ENCODE peak calls at places on chromosome 14, in nine cellular contexts. M, B, X, Z, H, O, I, Y and D are unnamed samples.
A peak's percentile ranks its signal among the peaks of the same experiment; 100 is the strongest.

GRCh38 chr14:80393766-80394165 is 182.5 kb upstream of the DIO2 start:
- DNase-seq in M (no peak), B (no peak), X (no peak), Z (no peak), H (no peak), O (no peak), I (no peak), Y (no peak), D (no peak)

GRCh38 chr14:70045296-70045695 is 143.5 kb downstream of the SLC8A3 start:
- DNase-seq in M (no peak), B (no peak), X (no peak), Z (no peak), H (no peak), O (no peak), I (no peak), Y (no peak), D (no peak)

GRCh38 chr14:54981698-54982097 is 45.2 kb downstream of the WDHD1 start:
- DNase-seq in M (no peak), B (no peak), X (peak; percentile 14), Z (no peak), H (peak; percentile 13), O (no peak), I (no peak), Y (no peak), D (no peak)

GRCh38 chr14:34129927-34130552 is 179.2 kb upstream of the EGLN3 start:
- DNase-seq in M (no peak), B (no peak), X (no peak), Z (no peak), H (no peak), O (no peak), I (no peak), Y (no peak), D (no peak)

GRCh38 chr14:74510955-74511354 is 17.4 kb downstream of the ISCA2 start:
- DNase-seq in M (no peak), B (peak; percentile 73), X (no peak), Z (peak; percentile 60), H (peak; percentile 43), O (no peak), I (no peak), Y (no peak), D (peak; percentile 56)

GRCh38 chr14:101470266-101470665 is 91.0 kb upstream of the DIO3 start:
- DNase-seq in M (no peak), B (no peak), X (no peak), Z (no peak), H (no peak), O (no peak), I (peak; percentile 43), Y (no peak), D (no peak)

GRCh38 chr14:91352101-91352500 is 65.5 kb downstream of the CCDC88C start:
- DNase-seq in M (no peak), B (peak; percentile 48), X (no peak), Z (no peak), H (no peak), O (no peak), I (no peak), Y (peak; percentile 44), D (no peak)

GRCh38 chr14:58807271-58807670 is 169.5 kb downstream of the DACT1 start:
- DNase-seq in M (no peak), B (no peak), X (no peak), Z (no peak), H (no peak), O (no peak), I (no peak), Y (no peak), D (no peak)

GRCh38 chr14:94681300-94682060 is 69.3 kb downstream of the SERPINA3 start:
- DNase-seq in M (no peak), B (no peak), X (peak; percentile 4), Z (no peak), H (peak; percentile 78), O (no peak), I (no peak), Y (peak; percentile 10), D (peak; percentile 51)

GRCh38 chr14:71119832-71120231 is 212.6 kb downstream of the PCNX1 start:
- DNase-seq in M (no peak), B (no peak), X (no peak), Z (no peak), H (no peak), O (no peak), I (no peak), Y (no peak), D (no peak)

GRCh38 chr14:93304771-93305170 is 28.1 kb downstream of the BTBD7 start:
- DNase-seq in M (no peak), B (no peak), X (no peak), Z (no peak), H (no peak), O (no peak), I (no peak), Y (no peak), D (no peak)

GRCh38 chr14:53002576-53002975 is 51.7 kb upstream of the FERMT2 start:
- DNase-seq in M (no peak), B (no peak), X (peak; percentile 11), Z (no peak), H (peak; percentile 6), O (no peak), I (no peak), Y (peak; percentile 5), D (no peak)

GRCh38 chr14:100692859-100693558 is 33.7 kb upstream of the DLK1 start:
- DNase-seq in M (no peak), B (no peak), X (no peak), Z (peak; percentile 49), H (peak; percentile 85), O (no peak), I (no peak), Y (no peak), D (no peak)

GRCh38 chr14:23149745-23150144 is 30.7 kb upstream of the CEBPE start:
- DNase-seq in M (no peak), B (no peak), X (no peak), Z (no peak), H (no peak), O (no peak), I (no peak), Y (no peak), D (no peak)

GRCh38 chr14:97978336-97978735 is 1181.2 kb downstream of the VRK1 start:
- DNase-seq in M (peak; percentile 68), B (peak; percentile 87), X (peak; percentile 81), Z (peak; percentile 7), H (peak; percentile 42), O (peak; percentile 85), I (peak; percentile 76), Y (no peak), D (peak; percentile 64)

GRCh38 chr14:96363751-96364336 is 518 bp downstream of the GSKIP start:
- DNase-seq in M (peak; percentile 58), B (peak; percentile 63), X (peak; percentile 67), Z (peak; percentile 10), H (peak; percentile 55), O (peak; percentile 60), I (no peak), Y (peak; percentile 61), D (no peak)

GRCh38 chr14:75303415-75303814 is 24.8 kb downstream of the FOS start:
- DNase-seq in M (peak; percentile 82), B (no peak), X (peak; percentile 78), Z (peak; percentile 77), H (peak; percentile 82), O (peak; percentile 65), I (peak; percentile 82), Y (peak; percentile 80), D (peak; percentile 69)

GRCh38 chr14:32508281-32508680 is 179.2 kb downstream of the AKAP6 start:
- DNase-seq in M (no peak), B (no peak), X (no peak), Z (no peak), H (no peak), O (no peak), I (no peak), Y (no peak), D (no peak)

GRCh38 chr14:20873370-20874177 is 17.6 kb upstream of the RNASE3 start:
- DNase-seq in M (peak; percentile 78), B (peak; percentile 92), X (peak; percentile 83), Z (peak; percentile 38), H (peak; percentile 87), O (peak; percentile 70), I (peak; percentile 93), Y (peak; percentile 56), D (peak; percentile 78)

GRCh38 chr14:105193916-105194782 is 13.0 kb upstream of the NUDT14 start:
- DNase-seq in M (no peak), B (no peak), X (peak; percentile 61), Z (peak; percentile 66), H (no peak), O (peak; percentile 66), I (no peak), Y (peak; percentile 75), D (no peak)
- H3K4me1 ChIP-seq in M (peaks cover 14% of the 10 kb centered on the region), B (no peaks in the 10 kb centered on the region), X (peaks cover 42% of the 10 kb centered on the region), Z (peaks cover 13% of the 10 kb centered on the region), H (peaks cover 32% of the 10 kb centered on the region), O (peaks cover 47% of the 10 kb centered on the region), I (peaks cover 64% of the 10 kb centered on the region), Y (peaks cover 22% of the 10 kb centered on the region), D (peaks cover 14% of the 10 kb centered on the region)

DNA sequence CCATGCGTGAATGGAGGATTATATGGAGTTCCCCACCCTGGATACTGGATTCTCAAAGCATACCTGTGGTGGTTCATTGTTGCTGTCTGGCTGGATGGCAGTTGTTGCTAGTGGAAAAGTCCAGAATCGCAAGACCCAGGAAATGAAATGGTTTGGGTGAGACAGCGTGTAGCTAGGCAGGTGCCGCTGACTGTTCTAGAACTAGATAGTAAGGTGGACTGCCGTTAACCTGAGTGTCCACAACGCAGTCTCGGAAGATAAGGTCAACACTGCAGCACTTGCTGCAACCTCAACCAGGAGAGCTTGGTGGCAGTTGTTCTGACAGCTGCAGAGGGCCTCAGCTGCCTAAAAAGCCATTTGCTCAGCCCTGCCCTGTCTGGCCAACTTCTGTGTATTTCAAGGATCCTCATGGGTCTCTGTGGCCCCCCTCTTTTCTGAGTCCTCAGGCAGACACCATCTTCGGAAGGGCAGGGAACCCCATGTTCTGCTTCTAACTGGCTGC is 15.5 kb upstream of the IRF2BPL start:
- DNase-seq in M (peak; percentile 15), B (peak; percentile 42), X (no peak), Z (no peak), H (no peak), O (no peak), I (no peak), Y (no peak), D (no peak)
- H3K27ac ChIP-seq in M (peak overlapping the region; percentile 97), B (no peak overlapping the region), X (no peak overlapping the region), Z (peak overlapping the region; percentile 82), H (peak overlapping the region; percentile 99), O (peak overlapping the region; percentile 50), I (peak overlapping the region; percentile 91), Y (no peak overlapping the region), D (peak overlapping the region; percentile 78)

DNA sequence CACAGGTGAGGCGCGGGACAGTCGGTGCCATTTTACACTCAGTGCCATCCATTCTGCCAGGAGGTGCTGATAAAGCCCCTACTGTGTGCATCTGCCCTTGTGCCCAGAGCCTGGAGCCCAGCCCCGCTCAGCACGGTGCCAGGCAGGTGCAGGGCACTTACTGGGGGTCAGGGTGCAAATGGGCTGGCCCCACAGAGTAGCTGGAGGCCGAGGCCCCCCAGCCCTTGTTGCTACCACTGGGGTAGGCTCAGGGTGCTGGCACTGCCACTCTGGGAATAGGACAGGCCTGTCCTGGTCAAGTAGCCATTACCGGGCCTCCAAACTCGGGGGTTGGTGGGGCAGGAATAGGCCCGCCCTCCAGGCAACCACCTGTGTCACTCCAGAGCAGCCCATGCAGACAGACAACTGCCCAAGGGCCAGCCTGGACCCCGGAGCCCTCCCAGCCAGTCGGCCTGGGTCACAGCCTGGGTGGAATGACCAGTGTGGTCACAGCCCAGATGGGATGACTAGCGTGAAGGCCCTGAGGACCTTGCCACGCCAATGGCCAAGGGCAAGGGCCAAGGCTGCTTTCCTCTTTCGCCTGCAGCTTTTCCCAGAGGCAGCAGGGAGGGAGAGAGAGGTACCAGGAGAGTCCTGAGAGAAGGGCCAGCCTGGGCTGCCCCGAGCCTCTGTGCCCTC is 3.0 kb downstream of the INF2 start:
- DNase-seq in M (no peak), B (no peak), X (no peak), Z (no peak), H (no peak), O (peak; percentile 9), I (no peak), Y (no peak), D (no peak)
- H3K4me1 ChIP-seq in M (peaks cover 6% of the 10 kb centered on the region), B (no peaks in the 10 kb centered on the region), X (peaks cover 84% of the 10 kb centered on the region), Z (peaks cover 26% of the 10 kb centered on the region), H (peaks cover 80% of the 10 kb centered on the region), O (peaks cover 82% of the 10 kb centered on the region), I (peaks cover 94% of the 10 kb centered on the region), Y (peaks cover 33% of the 10 kb centered on the region), D (peaks cover 93% of the 10 kb centered on the region)

GRCh38 chr14:49692191-49692757 is 646 bp upstream of the KLHDC1 start:
- DNase-seq in M (no peak), B (no peak), X (no peak), Z (no peak), H (no peak), O (no peak), I (no peak), Y (no peak), D (no peak)
- H3K27ac ChIP-seq in M (peak overlapping the region; percentile 95), B (peak overlapping the region; percentile 62), X (peak overlapping the region; percentile 68), Z (no peak overlapping the region), H (peak overlapping the region; percentile 90), O (peak overlapping the region; percentile 64), I (peak overlapping the region; percentile 88), Y (no peak overlapping the region), D (peak overlapping the region; percentile 87)